ENCODE peak calls at places on chromosomes 6 and 20, in five cellular contexts. A is breast epithelium, E is GM12864, H is lower leg skin, U is H1. O is an unnamed sample.

GRCh38 chr6:110944681-110945151 is 13.8 kb upstream of the GTF3C6 start:
- DNase-seq in A (no peak), E (peak; percentile 87), H (no peak), U (no peak), O (peak; percentile 76)

GRCh38 chr20:1299522-1299921 is 29.4 kb downstream of the SDCBP2 start:
- DNase-seq in A (no peak), E (no peak), H (no peak), U (no peak), O (no peak)

GRCh38 chr6:42889815-42890214 is 10.4 kb downstream of the RPL7L1 start:
- DNase-seq in A (no peak), E (no peak), H (no peak), U (no peak), O (no peak)

GRCh38 chr6:117989086-117989485 is 82.0 kb downstream of the SLC35F1 start:
- DNase-seq in A (no peak), E (no peak), H (no peak), U (no peak), O (no peak)

GRCh38 chr6:48135352-48136084 is 24.5 kb upstream of the PTCHD4 start:
- DNase-seq in A (no peak), E (no peak), H (no peak), U (no peak), O (peak; percentile 85)

GRCh38 chr6:125273965-125274364 is 27.8 kb downstream of the HDDC2 start:
- DNase-seq in A (no peak), E (no peak), H (no peak), U (no peak), O (peak; percentile 70)

GRCh38 chr6:10587694-10588392 is 66.7 kb downstream of the GCNT2 start:
- DNase-seq in A (no peak), E (no peak), H (no peak), U (no peak), O (peak; percentile 8)

GRCh38 chr6:136952714-136953260 is 30.7 kb downstream of the SLC35D3 start:
- DNase-seq in A (no peak), E (no peak), H (no peak), U (no peak), O (no peak)

GRCh38 chr6:95802978-95803377 is 212.8 kb upstream of the FUT9 start:
- DNase-seq in A (no peak), E (no peak), H (no peak), U (no peak), O (no peak)

GRCh38 chr20:51906694-51907093 is 104.4 kb upstream of the SALL4 start:
- DNase-seq in A (no peak), E (no peak), H (no peak), U (no peak), O (no peak)

GRCh38 chr6:165321555-165322145 is 12.2 kb upstream of the C6orf118 start:
- DNase-seq in A (no peak), E (no peak), H (no peak), U (no peak), O (no peak)

GRCh38 chr6:54772610-54773009 is 74.0 kb upstream of the FAM83B start:
- DNase-seq in A (no peak), E (no peak), H (no peak), U (no peak), O (no peak)

GRCh38 chr6:141526985-141527384 is 605.7 kb upstream of the GJE1 start:
- DNase-seq in A (no peak), E (no peak), H (no peak), U (no peak), O (no peak)

GRCh38 chr20:8633366-8633765 is 435.5 kb upstream of the PLCB4 start:
- DNase-seq in A (no peak), E (no peak), H (no peak), U (no peak), O (no peak)

GRCh38 chr6:138765896-138766487 is 7.6 kb upstream of the CCDC28A start:
- DNase-seq in A (no peak), E (no peak), H (no peak), U (no peak), O (peak; percentile 73)

GRCh38 chr6:21587182-21587924 is 6.2 kb upstream of the SOX4 start:
- DNase-seq in A (peak; percentile 65), E (no peak), H (peak; percentile 93), U (no peak), O (peak; percentile 74)

GRCh38 chr6:8130399-8130798 is 28.1 kb upstream of the EEF1E1 start:
- DNase-seq in A (no peak), E (no peak), H (no peak), U (no peak), O (peak; percentile 61)

GRCh38 chr20:45934046-45934586 is 367 bp upstream of the PCIF1 start:
- DNase-seq in A (no peak), E (no peak), H (no peak), U (no peak), O (peak; percentile 53)

GRCh38 chr6:18467741-18468140 is 80.6 kb downstream of the RNF144B start:
- DNase-seq in A (no peak), E (no peak), H (no peak), U (no peak), O (no peak)

GRCh38 chr6:144343736-144344428 is 58.7 kb downstream of the UTRN start:
- DNase-seq in A (no peak), E (peak; percentile 37), H (no peak), U (no peak), O (no peak)

DNA sequence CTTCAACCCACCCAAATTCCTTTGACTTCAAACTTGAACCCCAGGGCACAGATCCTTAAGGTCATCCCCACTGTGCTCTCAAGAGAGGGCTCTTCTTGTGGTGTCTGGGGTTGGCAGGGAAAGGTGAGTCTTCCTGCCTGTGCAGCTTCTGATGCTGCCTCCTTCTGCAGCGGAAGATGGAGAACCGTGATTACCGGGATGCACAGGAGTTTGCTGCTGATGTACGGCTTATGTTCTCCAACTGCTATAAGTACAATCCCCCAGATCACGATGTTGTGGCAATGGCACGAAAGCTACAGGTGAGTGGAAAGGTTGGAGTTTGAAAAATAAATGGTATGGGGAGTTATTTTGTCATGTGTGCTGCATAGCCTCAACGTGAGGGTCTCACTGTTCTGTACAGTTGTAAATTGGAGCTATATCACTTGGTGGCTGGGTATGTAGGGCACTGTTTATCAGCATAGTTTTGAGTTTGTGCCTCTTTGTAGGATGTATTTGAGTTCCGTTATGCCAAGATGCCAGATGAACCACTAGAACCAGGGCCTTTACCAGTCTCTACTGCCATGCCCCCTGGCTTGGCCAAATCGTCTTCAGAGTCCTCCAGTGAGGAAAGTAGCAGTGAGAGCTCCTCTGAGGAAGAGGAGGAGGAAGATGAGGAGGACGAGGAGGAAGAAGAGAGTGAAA is 9.0 kb downstream of the BRD2 start:
- DNase-seq in A (no peak), E (no peak), H (no peak), U (no peak), O (no peak)
- H3K4me3 ChIP-seq in A (no peak overlapping the region), E (no peak overlapping the region), H (no peak overlapping the region), U (no peak overlapping the region), O (no peak overlapping the region)

DNA sequence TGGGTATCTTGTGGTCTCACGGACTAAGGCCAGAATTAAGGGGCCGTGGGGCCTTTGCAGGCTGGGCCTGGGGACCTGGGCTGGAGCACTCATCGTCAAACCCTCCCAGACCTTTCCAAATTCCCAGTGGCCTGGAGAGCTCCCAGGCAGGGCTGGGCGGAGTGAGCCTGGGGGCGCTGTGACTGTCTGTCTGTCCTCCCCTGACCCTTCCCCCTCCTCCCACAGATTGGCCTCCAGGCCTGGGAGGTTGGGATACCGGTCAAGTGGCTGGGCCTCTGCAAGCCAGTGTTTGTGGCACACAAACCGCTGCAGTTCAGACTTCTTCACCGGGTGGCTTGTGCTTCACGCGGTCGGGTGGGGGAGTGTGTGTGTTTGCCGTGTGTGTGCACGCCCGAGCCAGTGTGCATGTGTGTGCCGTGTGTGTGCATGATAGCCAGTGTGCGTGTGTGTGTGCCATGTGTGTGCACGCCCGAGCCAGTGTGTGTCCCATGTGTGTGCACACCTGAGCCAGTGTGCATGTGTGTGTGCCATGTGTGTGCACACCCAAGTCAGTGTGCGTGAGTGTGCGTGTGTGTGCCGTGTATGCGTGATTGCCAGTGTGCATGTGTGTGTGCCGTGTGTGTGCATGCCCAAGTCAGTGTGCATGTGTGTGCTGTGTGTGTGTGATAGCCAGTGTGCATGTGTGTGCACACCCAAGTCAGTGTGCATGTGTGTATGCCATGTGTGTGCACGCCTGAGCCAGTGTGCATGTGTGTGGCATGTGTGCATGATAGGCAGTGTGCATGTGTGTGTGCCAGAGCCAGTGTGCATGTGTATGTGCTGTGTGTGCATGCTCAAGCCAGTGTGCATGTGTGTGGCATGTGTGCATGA is 6.3 kb downstream of the RBBP8NL start:
- DNase-seq in A (no peak), E (no peak), H (no peak), U (no peak), O (no peak)
- TF ChIP-seq CTCF in A (no peak), E (no peak), H (no peak), U (no peak), O (no peak)

DNA sequence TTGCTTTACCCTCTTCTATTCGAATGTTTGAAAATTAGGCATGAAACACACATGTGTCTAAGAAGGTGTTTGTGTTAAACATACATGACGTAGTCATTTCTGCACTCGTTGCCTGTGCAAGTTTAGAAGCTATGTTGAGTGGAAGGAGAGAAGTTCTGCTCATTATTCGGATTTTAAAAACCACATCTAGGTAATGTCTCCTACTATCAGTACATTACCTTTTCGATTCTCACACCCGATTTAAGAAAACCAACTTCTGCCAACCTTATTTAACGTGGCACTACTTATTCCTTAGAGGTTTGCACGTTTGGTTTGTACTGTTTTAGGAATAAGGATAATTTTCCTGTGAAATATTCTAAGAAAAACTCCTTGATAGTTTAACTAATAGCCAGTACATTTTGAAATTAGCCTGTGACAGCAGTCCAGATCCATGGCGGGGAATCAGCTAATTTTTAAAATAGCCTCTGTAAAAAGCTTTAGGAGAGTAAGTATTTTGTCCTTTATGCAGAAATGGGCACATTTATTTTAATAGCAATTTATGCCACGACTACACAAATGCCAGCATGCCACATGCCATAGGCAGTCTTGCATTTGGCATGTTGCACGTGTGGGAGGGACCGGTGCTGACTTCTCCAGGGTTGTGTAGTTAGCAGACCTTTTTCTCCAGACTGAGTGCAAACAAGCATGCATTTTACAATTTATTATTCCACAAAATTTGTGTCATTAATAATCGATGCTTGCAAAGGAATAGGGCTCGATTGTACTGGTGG is 6.1 kb downstream of the FOXC1 start:
- DNase-seq in A (no peak), E (no peak), H (no peak), U (no peak), O (no peak)
- H3K4me3 ChIP-seq in A (no peak overlapping the region), E (no peak overlapping the region), H (no peak overlapping the region), U (no peak overlapping the region), O (peak overlapping the region; percentile 63)

GRCh38 chr6:108168026-108168463 is 2.2 kb downstream of the NR2E1 start:
- DNase-seq in A (no peak), E (no peak), H (no peak), U (peak; percentile 66), O (no peak)

GRCh38 chr6:108169801-108170606 is 4.2 kb downstream of the NR2E1 start:
- DNase-seq in A (no peak), E (no peak), H (no peak), U (peak; percentile 63), O (no peak)

GRCh38 chr6:108167449-108167903 is 1.7 kb downstream of the NR2E1 start:
- DNase-seq in A (no peak), E (no peak), H (no peak), U (peak; percentile 76), O (no peak)

GRCh38 chr6:108168980-108169800 is 3.4 kb downstream of the NR2E1 start:
- DNase-seq in A (no peak), E (no peak), H (no peak), U (peak; percentile 69), O (no peak)

DNA sequence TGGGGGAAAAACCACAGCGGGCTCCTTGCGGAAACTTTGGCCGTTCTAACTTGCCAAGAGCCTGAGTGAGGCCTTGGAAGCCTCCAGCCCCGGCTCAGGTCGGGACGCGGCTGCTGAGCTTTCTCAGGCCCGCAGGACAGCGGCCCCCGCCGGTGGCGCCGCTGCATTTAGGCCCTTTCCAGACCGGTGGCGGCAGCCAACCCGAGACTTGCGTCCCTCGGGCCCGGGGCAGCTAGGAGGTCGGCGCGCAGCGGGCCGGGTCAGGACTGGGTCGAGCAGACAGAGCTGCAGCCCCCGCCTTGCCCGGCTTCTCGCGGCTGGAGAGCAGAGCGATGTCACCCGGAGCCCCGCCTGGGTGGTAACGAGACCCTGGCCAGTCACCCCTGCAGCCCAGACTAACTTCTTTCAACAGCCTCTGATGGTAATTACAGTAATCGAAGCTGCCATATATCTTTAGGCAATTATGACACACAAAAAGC is 2.7 kb downstream of the NR2E1 start:
- DNase-seq in A (no peak), E (no peak), H (no peak), U (peak; percentile 77), O (peak; percentile 39)
- TF ChIP-seq CTCF in A (no peak), E (peak; percentile 13), H (no peak), U (peak; percentile 23), O (peak; percentile 34)